ENCODE peak calls at places on chromosomes 6 and 20, in eight cellular contexts. X, B, Z, C, R, J, K and E are unnamed samples.
A peak's percentile ranks its signal among the peaks of the same experiment; 100 is the strongest.

GRCh38 chr20:49676581-49677291 is 36.9 kb downstream of the B4GALT5 start:
- DNase-seq in X (peak; percentile 94), B (peak; percentile 84), Z (no peak), C (no peak), R (peak; percentile 81), J (no peak), K (no peak), E (no peak)

GRCh38 chr6:92810913-92811312 is 608.4 kb downstream of the EPHA7 start:
- DNase-seq in X (peak; percentile 41), B (peak; percentile 34), Z (peak; percentile 86), C (peak; percentile 68), R (peak; percentile 76), J (peak; percentile 3), K (peak; percentile 83), E (peak; percentile 93)

GRCh38 chr20:17443326-17443858 is 87.8 kb downstream of the BFSP1 start:
- DNase-seq in X (no peak), B (no peak), Z (no peak), C (no peak), R (no peak), J (no peak), K (no peak), E (no peak)

GRCh38 chr6:129150476-129150875 is 267.5 kb downstream of the LAMA2 start:
- DNase-seq in X (no peak), B (no peak), Z (no peak), C (no peak), R (no peak), J (no peak), K (no peak), E (no peak)

GRCh38 chr6:110878751-110879539 is 4.4 kb downstream of the AMD1 start:
- DNase-seq in X (peak; percentile 32), B (peak; percentile 63), Z (peak; percentile 70), C (peak; percentile 56), R (peak; percentile 32), J (no peak), K (peak; percentile 57), E (peak; percentile 54)

GRCh38 chr6:105545947-105546710 is 143.2 kb upstream of the PREP start:
- DNase-seq in X (peak; percentile 48), B (peak; percentile 94), Z (no peak), C (peak; percentile 44), R (no peak), J (no peak), K (no peak), E (no peak)

GRCh38 chr20:57412347-57413029 is 21.3 kb downstream of the RBM38 start:
- DNase-seq in X (no peak), B (no peak), Z (no peak), C (no peak), R (no peak), J (no peak), K (no peak), E (no peak)

GRCh38 chr6:41039060-41039998 is at the start of gene UNC5CL:
- DNase-seq in X (peak; percentile 76), B (peak; percentile 54), Z (peak; percentile 88), C (peak; percentile 83), R (peak; percentile 38), J (peak; percentile 27), K (peak; percentile 63), E (peak; percentile 67)

GRCh38 chr20:58907481-58908137 is 55.1 kb downstream of the GNAS start:
- DNase-seq in X (peak; percentile 29), B (peak; percentile 100), Z (no peak), C (peak; percentile 94), R (peak; percentile 99), J (no peak), K (no peak), E (peak; percentile 98)

GRCh38 chr6:29447670-29448069 is 8.6 kb downstream of the OR10C1 start:
- DNase-seq in X (peak; percentile 22), B (no peak), Z (peak; percentile 86), C (no peak), R (no peak), J (no peak), K (peak; percentile 54), E (no peak)

GRCh38 chr6:37314803-37315515 is 38.8 kb upstream of the RNF8 start:
- DNase-seq in X (peak; percentile 48), B (peak; percentile 30), Z (peak; percentile 82), C (peak; percentile 85), R (peak; percentile 76), J (peak; percentile 7), K (peak; percentile 59), E (peak; percentile 47)

GRCh38 chr6:37130704-37131103 is 39.2 kb upstream of the PIM1 start:
- DNase-seq in X (peak; percentile 50), B (peak; percentile 63), Z (no peak), C (peak; percentile 41), R (no peak), J (no peak), K (no peak), E (no peak)

GRCh38 chr6:17633465-17634188 is 33.5 kb downstream of the FAM8A1 start:
- DNase-seq in X (no peak), B (no peak), Z (no peak), C (no peak), R (no peak), J (no peak), K (no peak), E (no peak)

GRCh38 chr20:10605547-10606195 is 68.1 kb downstream of the JAG1 start:
- DNase-seq in X (no peak), B (no peak), Z (no peak), C (no peak), R (no peak), J (no peak), K (no peak), E (no peak)

GRCh38 chr6:126335210-126335609 is 4.7 kb upstream of the CENPW start:
- DNase-seq in X (peak; percentile 4), B (no peak), Z (peak; percentile 59), C (no peak), R (no peak), J (no peak), K (no peak), E (no peak)

GRCh38 chr20:39271205-39271604 is 309.1 kb downstream of the DHX35 start:
- DNase-seq in X (no peak), B (no peak), Z (peak; percentile 24), C (peak; percentile 47), R (no peak), J (no peak), K (no peak), E (no peak)
- TF ChIP-seq EZH2phosphoT487 in X (no peak), B (no peak), Z (no peak), C (no peak), R (no peak), J (no peak), K (no peak), E (no peak)

GRCh38 chr20:33025318-33025876 is 6.1 kb upstream of the BPIFB6 start:
- DNase-seq in X (no peak), B (no peak), Z (no peak), C (no peak), R (no peak), J (no peak), K (no peak), E (no peak)
- TF ChIP-seq EZH2phosphoT487 in X (no peak), B (no peak), Z (no peak), C (no peak), R (no peak), J (no peak), K (no peak), E (no peak)

DNA sequence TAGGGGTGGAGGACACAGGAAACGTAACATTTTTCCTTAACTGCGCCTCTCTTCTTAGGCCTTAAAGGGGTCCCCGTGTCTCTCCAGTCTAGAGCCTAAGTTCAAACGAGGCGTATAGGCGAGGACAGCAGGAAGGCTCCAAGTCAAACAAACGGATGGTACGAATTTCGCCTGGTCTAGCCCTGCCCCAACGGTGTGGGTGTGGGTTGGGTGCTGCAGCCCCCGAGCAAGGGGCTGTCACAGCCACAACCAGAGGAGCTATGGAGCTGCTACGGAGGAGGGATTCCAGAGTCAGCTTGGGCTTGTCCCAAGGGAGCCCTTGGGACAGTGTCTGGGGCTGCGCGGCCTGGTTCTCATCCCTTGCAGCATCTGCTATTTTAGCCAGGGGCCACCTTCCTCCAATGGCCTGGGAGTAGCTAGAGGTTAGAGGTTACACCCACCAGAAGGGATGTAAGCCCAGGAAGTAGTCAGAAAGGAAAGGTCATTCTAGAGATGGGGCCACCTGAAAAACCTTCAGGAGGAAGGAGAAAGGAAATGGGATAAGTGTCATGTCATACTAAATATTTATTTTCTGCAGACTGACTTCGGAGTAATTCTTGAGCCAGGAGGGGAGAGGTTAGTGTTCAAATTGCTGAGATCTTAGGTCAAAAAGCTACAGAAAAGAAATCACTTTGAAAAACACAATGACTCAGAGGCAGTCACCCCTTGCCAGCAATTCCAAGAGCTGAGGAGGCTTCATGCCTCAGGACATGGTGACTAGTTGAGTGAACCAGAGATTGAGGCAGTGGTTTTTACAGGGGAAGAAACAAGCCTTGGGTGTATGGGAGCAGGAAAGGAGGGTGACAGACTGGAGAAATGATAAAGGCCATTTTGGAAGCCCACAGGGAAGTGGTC is 21.7 kb downstream of the VPS52 start:
- DNase-seq in X (peak; percentile 93), B (peak; percentile 95), Z (no peak), C (no peak), R (no peak), J (no peak), K (no peak), E (no peak)
- TF ChIP-seq EZH2phosphoT487 in X (no peak), B (no peak), Z (no peak), C (no peak), R (no peak), J (no peak), K (no peak), E (no peak)

DNA sequence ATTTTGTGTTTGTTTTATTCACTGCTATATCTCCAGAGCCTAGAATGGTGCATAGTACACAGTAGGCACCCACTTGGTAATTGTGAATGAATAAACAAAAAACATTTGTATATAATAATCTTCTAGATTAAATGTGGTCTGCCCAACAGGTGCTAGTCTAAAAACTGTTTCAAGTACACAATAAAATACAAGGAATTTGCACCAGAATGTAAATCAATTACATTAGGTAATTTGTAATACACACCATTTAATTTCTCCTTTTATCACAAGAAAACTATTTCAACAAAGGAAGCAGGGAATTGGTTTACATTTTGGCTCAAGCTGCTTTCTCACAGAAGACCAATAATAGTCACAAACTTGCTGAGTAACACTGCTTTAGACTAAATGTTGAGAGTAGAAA is 22.1 kb downstream of the RUNX2 start:
- DNase-seq in X (no peak), B (no peak), Z (no peak), C (no peak), R (no peak), J (no peak), K (no peak), E (no peak)
- TF ChIP-seq EZH2phosphoT487 in X (no peak), B (no peak), Z (no peak), C (no peak), R (no peak), J (no peak), K (no peak), E (no peak)

DNA sequence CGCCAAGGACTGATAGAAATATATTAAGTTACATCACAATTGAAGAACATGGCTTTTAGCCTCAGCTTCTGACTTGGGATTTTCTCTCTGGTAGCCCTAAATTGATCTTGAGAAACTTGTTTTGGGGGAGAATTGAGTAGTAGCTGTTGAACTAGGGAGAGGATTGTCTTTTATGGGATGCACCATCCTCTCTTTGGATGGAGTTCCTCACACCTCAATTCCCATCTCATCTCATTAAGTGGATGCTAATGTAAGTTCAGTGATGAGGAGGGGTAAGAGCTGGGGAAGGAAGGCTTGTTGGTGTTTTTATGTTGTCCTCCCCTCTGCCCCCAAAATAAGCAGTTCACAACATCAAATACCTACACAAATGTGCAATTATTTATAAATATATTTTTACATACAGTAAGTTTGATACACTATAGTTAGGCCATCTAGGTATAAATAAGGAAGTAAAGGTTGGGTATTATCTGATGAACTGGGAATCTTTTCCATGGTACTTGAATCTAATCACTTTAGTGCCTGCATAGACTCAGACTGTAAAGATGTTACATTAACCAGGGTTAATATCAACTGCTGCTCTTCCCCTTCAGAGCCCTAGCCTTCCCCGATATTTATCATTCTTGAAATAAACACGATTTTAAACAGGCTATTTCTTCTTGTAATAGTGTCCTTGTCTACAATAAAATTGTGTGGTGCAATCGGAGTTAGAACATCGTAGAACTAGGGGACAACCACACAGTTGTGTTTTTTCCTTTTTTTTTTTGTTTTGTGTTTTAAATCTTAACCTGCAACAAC is 4.2 kb downstream of the GJA1 start:
- DNase-seq in X (no peak), B (peak; percentile 16), Z (no peak), C (no peak), R (no peak), J (no peak), K (peak; percentile 15), E (no peak)
- TF ChIP-seq EZH2phosphoT487 in X (no peak), B (no peak), Z (no peak), C (no peak), R (no peak), J (no peak), K (no peak), E (no peak)